ENCODE peak calls at places on chromosomes 13 and 19, in ten cellular contexts. J is CD8-positive, alpha-beta memory T cell; O is C1 segment of cervical spinal cord; Q is thyroid gland; V is stimulated activated CD4-positive, alpha-beta T cell treated with anti-CD3 and anti-CD28 coated beads, Interleukin-4, amount 100 ng/mL, for 48 hours; T is endothelial cell of umbilical vein; S is activated CD8-positive, alpha-beta memory T cell treated with anti-CD3 and anti-CD28 coated beads, Interleukin-2, amount 50 U/mL, for 48 hours; E is T-helper 1 cell; G is astrocyte of the cerebellum; Y is activated effector memory CD4-positive, alpha-beta T cell treated with anti-CD3 and anti-CD28 coated beads, Interleukin-2, amount 50 U/mL, for 16 hours. P is an unnamed sample.

GRCh38 chr13:109344552-109345157 is 441.7 kb downstream of the IRS2 start:
- DNase-seq in J (no peak), O (no peak), Q (no peak), V (no peak), T (peak; percentile 67), S (no peak), E (no peak), G (no peak), Y (no peak), P (peak; percentile 46)

GRCh38 chr19:38932425-38933179 is 1.9 kb downstream of the MRPS12 start:
- DNase-seq in J (peak; percentile 27), O (no peak), Q (peak; percentile 9), V (peak; percentile 12), T (peak; percentile 43), S (no peak), E (no peak), G (no peak), Y (peak; percentile 72), P (no peak)

GRCh38 chr19:44846455-44847143 is 502 bp downstream of the NECTIN2 start:
- DNase-seq in J (no peak), O (no peak), Q (peak; percentile 38), V (no peak), T (peak; percentile 32), S (no peak), E (no peak), G (no peak), Y (no peak), P (peak; percentile 23)

GRCh38 chr13:46603165-46603603 is 50.2 kb downstream of the LRCH1 start:
- DNase-seq in J (no peak), O (peak; percentile 27), Q (no peak), V (no peak), T (peak; percentile 23), S (no peak), E (no peak), G (no peak), Y (no peak), P (no peak)

GRCh38 chr13:36357231-36357630 is 11.0 kb upstream of the SPART start:
- DNase-seq in J (no peak), O (no peak), Q (no peak), V (no peak), T (no peak), S (no peak), E (no peak), G (no peak), Y (no peak), P (no peak)

GRCh38 chr19:8253678-8254077 is 44.5 kb downstream of the CERS4 start:
- DNase-seq in J (no peak), O (no peak), Q (no peak), V (no peak), T (no peak), S (no peak), E (no peak), G (no peak), Y (no peak), P (no peak)

GRCh38 chr19:39193785-39194184 is 3.0 kb upstream of the NCCRP1 start:
- DNase-seq in J (no peak), O (no peak), Q (no peak), V (no peak), T (no peak), S (no peak), E (no peak), G (no peak), Y (no peak), P (no peak)

GRCh38 chr13:49629196-49629938 is 1.1 kb downstream of the ARL11 start:
- DNase-seq in J (no peak), O (no peak), Q (no peak), V (no peak), T (peak; percentile 43), S (no peak), E (no peak), G (no peak), Y (no peak), P (no peak)

GRCh38 chr13:36160297-36160696 is 29.1 kb upstream of the DCLK1 start:
- DNase-seq in J (no peak), O (no peak), Q (no peak), V (no peak), T (no peak), S (no peak), E (no peak), G (no peak), Y (no peak), P (no peak)

GRCh38 chr19:47210180-47210490 is 20.9 kb downstream of the BBC3 start:
- DNase-seq in J (no peak), O (no peak), Q (no peak), V (no peak), T (no peak), S (no peak), E (no peak), G (no peak), Y (no peak), P (no peak)

GRCh38 chr13:48852911-48853310 is 122.8 kb upstream of the FNDC3A start:
- DNase-seq in J (no peak), O (no peak), Q (no peak), V (no peak), T (no peak), S (no peak), E (no peak), G (no peak), Y (no peak), P (no peak)

GRCh38 chr13:75656590-75656989 is 20.5 kb downstream of the LMO7 start:
- DNase-seq in J (no peak), O (no peak), Q (no peak), V (no peak), T (no peak), S (no peak), E (no peak), G (no peak), Y (no peak), P (no peak)